ENCODE peak calls at places on chromosome 18, in eight cellular contexts. Q is transverse colon, L is stomach, O is GM12878, I is SK-N-SH, M is K562, W is sigmoid colon, S is HepG2. Y is an unnamed sample.

GRCh38 chr18:28204154-28204553 is 27.2 kb upstream of the CDH2 start:
- DNase-seq in O (no peak), W (no peak), M (no peak), S (no peak), L (no peak), I (no peak), Q (no peak), Y (no peak)

GRCh38 chr18:43563780-43564179 is 286.5 kb upstream of the SYT4 start:
- DNase-seq in L (peak; percentile 41), Q (no peak), M (no peak), O (no peak), S (peak; percentile 12), W (no peak), I (peak; percentile 40), Y (no peak)

GRCh38 chr18:76679259-76679658 is 143.1 kb upstream of the ZNF236 start:
- DNase-seq in I (no peak), W (no peak), L (no peak), M (no peak), S (peak; percentile 11), O (no peak), Q (no peak), Y (no peak)

GRCh38 chr18:12254137-12254819 is at the start of gene CIDEA:
- DNase-seq in W (no peak), I (no peak), Q (no peak), S (no peak), M (no peak), L (no peak), O (no peak), Y (no peak)

GRCh38 chr18:47779381-47779780 is 151.1 kb downstream of the SMAD2 start:
- DNase-seq in L (no peak), W (no peak), Q (no peak), M (no peak), I (no peak), S (no peak), O (no peak), Y (no peak)

GRCh38 chr18:34322365-34323289 is 97.9 kb upstream of the NOL4 start:
- DNase-seq in I (peak; percentile 36), L (peak; percentile 59), M (no peak), S (peak; percentile 59), W (no peak), Q (peak; percentile 55), O (peak; percentile 59), Y (no peak)

GRCh38 chr18:50181590-50181989 is 13.4 kb downstream of the MYO5B start:
- DNase-seq in W (no peak), Q (no peak), I (no peak), L (no peak), O (no peak), M (no peak), S (no peak), Y (no peak)

GRCh38 chr18:74234326-74235171 is 57.2 kb downstream of the CYB5A start:
- DNase-seq in Q (peak; percentile 50), I (no peak), L (peak; percentile 44), S (peak; percentile 98), W (peak; percentile 87), M (no peak), O (no peak), Y (no peak)

GRCh38 chr18:61992285-61992684 is 99.5 kb upstream of the RNF152 start:
- DNase-seq in M (no peak), O (no peak), L (no peak), S (peak; percentile 13), I (no peak), Q (no peak), W (no peak), Y (no peak)

GRCh38 chr18:58057291-58057965 is 13.4 kb downstream of the NEDD4L start:
- DNase-seq in Q (no peak), S (no peak), M (no peak), O (no peak), W (no peak), I (no peak), L (no peak), Y (no peak)

GRCh38 chr18:56019156-56019555 is 431.2 kb upstream of the TCF4 start:
- DNase-seq in L (no peak), S (no peak), I (no peak), W (no peak), Q (no peak), O (no peak), M (no peak), Y (no peak)

GRCh38 chr18:13615432-13615861 is 110.9 kb downstream of the FAM210A start:
- DNase-seq in O (no peak), I (no peak), L (no peak), S (no peak), Q (no peak), M (no peak), W (no peak), Y (no peak)

GRCh38 chr18:67010916-67011315 is 407.0 kb upstream of the CDH19 start:
- DNase-seq in I (no peak), Q (no peak), W (no peak), O (no peak), L (no peak), M (no peak), S (no peak), Y (no peak)

GRCh38 chr18:3790702-3791101 is 340.7 kb downstream of the TGIF1 start:
- DNase-seq in Q (no peak), I (no peak), M (no peak), L (no peak), W (no peak), O (peak; percentile 15), S (no peak), Y (no peak)

GRCh38 chr18:42654561-42654960 is 460.9 kb downstream of the RIT2 start:
- DNase-seq in M (no peak), I (no peak), O (no peak), L (no peak), S (no peak), Q (no peak), W (no peak), Y (no peak)

GRCh38 chr18:58952871-58953270 is 88.2 kb downstream of the ZNF532 start:
- DNase-seq in L (no peak), I (no peak), M (no peak), O (no peak), W (no peak), S (peak; percentile 56), Q (no peak), Y (no peak)

GRCh38 chr18:79517322-79517721 is 121.6 kb downstream of the NFATC1 start:
- DNase-seq in S (no peak), O (no peak), I (no peak), Q (no peak), M (no peak), L (no peak), W (no peak), Y (no peak)

GRCh38 chr18:24928479-24928878 is 423.5 kb downstream of the ZNF521 start:
- DNase-seq in O (no peak), W (no peak), L (no peak), M (no peak), S (no peak), I (no peak), Q (no peak), Y (no peak)

GRCh38 chr18:8996771-8997432 is 105.6 kb upstream of the NDUFV2 start:
- DNase-seq in M (no peak), I (no peak), O (no peak), Q (no peak), S (no peak), L (no peak), W (no peak), Y (no peak)
- TF ChIP-seq EP300 in M (no peak), I (no peak), O (no peak), Q (no peak), S (no peak), L (no peak), W (no peak), Y (no peak)

DNA sequence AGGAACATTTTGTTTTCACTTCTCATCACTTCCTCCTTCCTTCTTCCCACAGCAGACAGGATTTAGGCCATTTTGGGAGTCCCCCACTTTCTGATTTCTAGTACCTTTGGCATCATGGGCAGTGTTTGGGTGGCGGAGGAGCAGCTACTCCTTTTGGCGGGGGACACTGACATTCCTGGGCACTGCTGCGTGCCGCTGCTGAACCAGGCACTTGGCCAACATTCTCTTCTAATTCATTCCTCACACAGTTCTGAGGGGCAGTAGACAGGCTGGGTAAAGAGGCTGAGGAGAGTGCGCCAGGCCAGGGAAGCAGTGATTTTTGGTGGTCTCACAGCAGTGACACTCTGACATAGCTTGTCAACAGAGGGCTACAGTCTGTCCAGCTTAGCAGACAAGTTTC is 270.2 kb downstream of the LOXHD1 start:
- DNase-seq in O (no peak), L (no peak), S (no peak), W (no peak), M (no peak), I (no peak), Q (no peak), Y (no peak)
- TF ChIP-seq POLR2AphosphoS5 in O (no peak), L (no peak), S (no peak), W (no peak), M (no peak), I (no peak), Q (no peak), Y (no peak)

DNA sequence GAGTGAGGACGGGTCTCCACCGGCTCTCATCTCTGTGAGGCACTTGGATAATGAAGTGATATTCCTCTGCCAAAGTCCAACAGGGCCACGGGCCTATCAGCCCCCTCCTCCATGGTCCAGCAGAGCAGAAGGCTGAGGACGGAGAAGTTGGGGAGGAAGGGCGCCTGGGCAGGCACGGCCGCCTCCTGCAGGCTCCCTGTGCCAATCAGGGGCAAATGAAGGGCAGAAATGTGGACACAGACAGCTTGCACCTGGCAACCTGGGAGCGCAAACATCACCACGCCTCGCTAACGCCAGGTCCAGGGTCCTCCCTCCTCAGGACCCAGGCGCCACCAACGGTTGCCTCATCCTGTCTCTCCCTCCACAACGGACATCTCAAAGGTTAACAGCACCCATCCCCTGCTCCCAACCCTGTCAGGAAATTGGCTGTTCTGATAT is 24.3 kb downstream of the SMAD7 start:
- DNase-seq in S (peak; percentile 89), I (no peak), L (peak; percentile 58), M (no peak), Q (peak; percentile 80), O (no peak), W (no peak), Y (no peak)
- TF ChIP-seq EP300 in S (peak; percentile 63), I (no peak), L (no peak), M (no peak), Q (no peak), O (no peak), W (no peak), Y (no peak)

DNA sequence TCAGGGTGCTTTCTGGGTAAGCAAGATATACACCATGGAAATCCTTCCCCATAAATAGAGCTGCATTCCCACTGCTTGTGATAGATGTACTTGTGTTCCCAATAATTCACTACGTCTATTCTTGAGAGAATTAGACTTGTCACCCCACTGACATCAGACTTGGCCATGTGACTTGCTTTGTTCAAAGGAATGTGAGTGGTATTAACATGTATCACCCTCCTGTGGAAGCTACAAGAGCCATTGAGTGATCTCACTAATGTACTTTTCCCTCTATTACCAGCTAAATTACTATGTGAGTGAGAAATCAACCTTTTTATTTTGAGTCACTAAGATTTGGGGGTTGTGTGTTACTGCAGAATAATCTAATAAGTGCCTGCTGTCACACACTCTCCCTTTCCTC is 176.0 kb downstream of the CCDC178 start:
- DNase-seq in W (no peak), S (no peak), M (no peak), L (no peak), O (no peak), Q (no peak), I (no peak), Y (no peak)
- TF ChIP-seq POLR2AphosphoS5 in W (no peak), S (no peak), M (no peak), L (no peak), O (no peak), Q (no peak), I (no peak), Y (no peak)